ENCODE peak calls at places on chromosomes 5 and 9, in five cellular contexts. R, Q, E, Z and K are unnamed samples.

GRCh38 chr9:137482094-137482781 is 23.1 kb upstream of the NSMF start:
- DNase-seq in R (peak), Q (peak), E (peak), Z (peak), K (peak)

GRCh38 chr5:124007675-124008398 is 495.9 kb downstream of the CSNK1G3 start:
- DNase-seq in R (no peak), Q (no peak), E (no peak), Z (peak), K (no peak)

GRCh38 chr5:148563021-148563420 is 91.3 kb downstream of the HTR4 start:
- DNase-seq in R (no peak), Q (no peak), E (no peak), Z (no peak), K (no peak)

GRCh38 chr5:106957336-106957735 is 713.4 kb downstream of the EFNA5 start:
- DNase-seq in R (no peak), Q (no peak), E (no peak), Z (no peak), K (no peak)

GRCh38 chr9:30943446-30944232 is 1440.8 kb upstream of the ACO1 start:
- DNase-seq in R (no peak), Q (peak), E (no peak), Z (no peak), K (no peak)

GRCh38 chr5:101517795-101518194 is 614.7 kb upstream of the ST8SIA4 start:
- DNase-seq in R (no peak), Q (no peak), E (no peak), Z (no peak), K (no peak)

GRCh38 chr9:105295986-105296385 is 51.5 kb downstream of the SLC44A1 start:
- DNase-seq in R (no peak), Q (no peak), E (no peak), Z (no peak), K (no peak)

GRCh38 chr9:133763272-133764183 is 25.4 kb upstream of the SARDH start:
- DNase-seq in R (no peak), Q (peak), E (no peak), Z (peak), K (peak)

GRCh38 chr9:70318002-70318401 is 59.2 kb downstream of the SMC5 start:
- DNase-seq in R (no peak), Q (no peak), E (peak), Z (no peak), K (no peak)

GRCh38 chr5:8766448-8766847 is 779.4 kb downstream of the SEMA5A start:
- DNase-seq in R (no peak), Q (no peak), E (no peak), Z (no peak), K (no peak)

GRCh38 chr9:86126998-86127972 is 27.9 kb upstream of the GOLM1 start:
- DNase-seq in R (no peak), Q (no peak), E (peak), Z (peak), K (peak)

GRCh38 chr5:151238303-151238741 is 14.4 kb upstream of the CCDC69 start:
- DNase-seq in R (no peak), Q (peak), E (no peak), Z (no peak), K (no peak)

GRCh38 chr5:27124590-27124989 is 86.2 kb upstream of the CDH9 start:
- DNase-seq in R (no peak), Q (no peak), E (peak), Z (peak), K (peak)

GRCh38 chr5:119187776-119188529 is 117.1 kb downstream of the DMXL1 start:
- DNase-seq in R (no peak), Q (no peak), E (no peak), Z (no peak), K (no peak)

GRCh38 chr5:102911973-102912372 is 156.9 kb downstream of the PAM start:
- DNase-seq in R (no peak), Q (no peak), E (no peak), Z (peak), K (no peak)

GRCh38 chr9:22970434-22970975 is 523.9 kb downstream of the DMRTA1 start:
- DNase-seq in R (no peak), Q (no peak), E (no peak), Z (no peak), K (no peak)

GRCh38 chr5:149791881-149792280 is 61.8 kb downstream of the PPARGC1B start:
- DNase-seq in R (no peak), Q (no peak), E (no peak), Z (no peak), K (no peak)

GRCh38 chr5:72101828-72102227 is 5.4 kb upstream of the MAP1B start:
- DNase-seq in R (no peak), Q (no peak), E (no peak), Z (peak), K (no peak)

GRCh38 chr9:126399789-126400188 is 73.2 kb downstream of the MVB12B start:
- DNase-seq in R (no peak), Q (no peak), E (no peak), Z (no peak), K (no peak)

GRCh38 chr5:114360816-114361723 is 800 bp upstream of the KCNN2 start:
- DNase-seq in R (no peak), Q (peak), E (no peak), Z (peak), K (no peak)

DNA sequence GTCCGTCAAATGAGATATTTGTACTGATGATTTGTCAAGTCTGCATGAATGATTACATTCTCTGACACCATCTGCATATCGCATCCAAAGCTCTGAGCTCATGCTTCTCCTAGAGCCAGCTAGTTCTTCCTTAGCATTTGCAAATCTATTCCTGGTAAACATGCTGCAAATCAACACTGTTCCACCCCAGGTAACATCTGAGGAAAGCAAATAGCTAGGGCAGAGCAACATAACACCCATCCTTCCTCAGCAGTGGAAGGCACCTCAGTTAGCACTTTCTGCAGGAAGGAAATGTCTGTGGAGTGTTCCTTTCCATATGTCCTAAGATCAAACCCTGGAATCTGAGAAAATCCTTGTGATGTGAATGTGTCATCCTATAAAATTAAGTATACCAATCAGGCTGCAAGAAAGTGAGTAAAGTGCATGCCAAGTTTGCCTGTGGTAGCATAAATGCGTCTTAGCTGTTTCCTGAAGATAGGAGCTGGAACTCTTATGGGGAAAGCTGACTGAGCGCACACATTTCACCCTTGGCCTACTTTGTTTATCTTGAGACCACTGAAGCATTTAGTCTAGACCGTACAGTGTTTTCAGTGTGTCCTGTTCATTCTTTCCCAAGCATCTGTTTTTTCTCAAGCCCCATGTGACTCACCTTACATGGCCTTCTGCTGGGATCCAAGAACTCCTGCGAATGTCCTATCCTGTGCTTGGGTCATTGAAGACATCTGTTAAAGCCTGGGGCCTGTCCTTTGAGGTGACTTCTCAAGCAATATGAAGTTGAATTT is 50.9 kb upstream of the STARD4 start:
- DNase-seq in R (no peak), Q (no peak), E (no peak), Z (peak), K (no peak)
- TF ChIP-seq POLR2A in R (no peak), Q (no peak), E (no peak), Z (no peak), K (no peak)

GRCh38 chr9:129495422-129496186 is 125.3 kb downstream of the C9orf50 start:
- DNase-seq in R (no peak), Q (peak), E (peak), Z (peak), K (peak)
- TF ChIP-seq POLR2A in R (no peak), Q (peak), E (no peak), Z (no peak), K (no peak)

DNA sequence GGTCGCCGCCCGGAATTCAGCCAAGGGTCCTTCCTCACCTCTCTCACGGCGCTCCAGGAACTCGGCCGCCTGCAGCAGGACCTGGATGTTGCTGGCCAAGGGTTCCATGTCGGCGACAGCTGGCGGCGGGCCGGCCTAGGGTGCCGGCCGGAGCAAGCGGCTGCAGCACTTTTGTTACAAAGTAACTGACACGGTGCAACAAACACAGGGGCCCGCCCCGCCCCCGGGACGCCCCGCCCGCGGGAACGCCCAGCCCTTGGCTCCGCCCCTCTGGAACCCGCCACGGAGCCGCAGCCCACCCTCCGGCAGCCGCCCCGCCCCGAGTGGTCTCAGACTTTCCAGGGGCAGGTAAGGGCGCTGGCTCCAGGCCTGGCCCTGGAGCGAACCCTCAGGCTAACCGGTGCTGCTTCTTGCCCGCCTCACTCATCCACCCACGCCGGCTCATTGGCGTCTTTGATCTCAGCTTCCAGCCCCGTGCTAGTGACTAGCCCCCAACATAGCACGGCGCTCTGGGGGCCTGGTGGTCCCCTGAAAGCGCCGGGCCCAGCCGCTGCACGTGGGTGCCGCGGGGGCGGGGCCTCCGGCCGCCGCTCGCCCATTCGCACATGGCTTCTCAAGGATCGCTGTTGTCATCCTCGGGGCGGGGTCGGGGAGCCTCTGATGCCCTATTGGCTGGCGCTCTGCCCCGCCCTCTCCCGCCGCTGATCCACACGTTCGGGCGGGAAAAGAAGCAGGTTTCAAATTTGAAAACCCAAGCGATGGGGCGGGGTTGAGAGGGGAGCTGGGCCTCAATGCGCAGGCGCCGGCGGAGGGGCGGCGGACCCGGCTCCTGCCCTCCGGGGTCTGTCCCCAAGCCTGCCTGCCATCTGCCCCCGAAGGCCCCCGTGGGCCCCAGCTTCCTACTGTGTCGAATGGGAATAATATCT is at the start of gene MXD3:
- DNase-seq in R (peak), Q (peak), E (peak), Z (peak), K (peak)
- TF ChIP-seq POLR2A in R (peak), Q (no peak), E (peak), Z (no peak), K (peak)

GRCh38 chr9:34331191-34331590 is 1.8 kb downstream of the NUDT2 start:
- DNase-seq in R (no peak), Q (no peak), E (no peak), Z (no peak), K (no peak)

GRCh38 chr9:34328500-34328982 is 527 bp downstream of the KIF24 start:
- DNase-seq in R (peak), Q (no peak), E (no peak), Z (no peak), K (no peak)

GRCh38 chr9:34332370-34332964 is 3.1 kb downstream of the NUDT2 start:
- DNase-seq in R (peak), Q (no peak), E (peak), Z (peak), K (no peak)

GRCh38 chr9:34326690-34327089 is 2.4 kb downstream of the KIF24 start:
- DNase-seq in R (no peak), Q (no peak), E (no peak), Z (no peak), K (no peak)

DNA sequence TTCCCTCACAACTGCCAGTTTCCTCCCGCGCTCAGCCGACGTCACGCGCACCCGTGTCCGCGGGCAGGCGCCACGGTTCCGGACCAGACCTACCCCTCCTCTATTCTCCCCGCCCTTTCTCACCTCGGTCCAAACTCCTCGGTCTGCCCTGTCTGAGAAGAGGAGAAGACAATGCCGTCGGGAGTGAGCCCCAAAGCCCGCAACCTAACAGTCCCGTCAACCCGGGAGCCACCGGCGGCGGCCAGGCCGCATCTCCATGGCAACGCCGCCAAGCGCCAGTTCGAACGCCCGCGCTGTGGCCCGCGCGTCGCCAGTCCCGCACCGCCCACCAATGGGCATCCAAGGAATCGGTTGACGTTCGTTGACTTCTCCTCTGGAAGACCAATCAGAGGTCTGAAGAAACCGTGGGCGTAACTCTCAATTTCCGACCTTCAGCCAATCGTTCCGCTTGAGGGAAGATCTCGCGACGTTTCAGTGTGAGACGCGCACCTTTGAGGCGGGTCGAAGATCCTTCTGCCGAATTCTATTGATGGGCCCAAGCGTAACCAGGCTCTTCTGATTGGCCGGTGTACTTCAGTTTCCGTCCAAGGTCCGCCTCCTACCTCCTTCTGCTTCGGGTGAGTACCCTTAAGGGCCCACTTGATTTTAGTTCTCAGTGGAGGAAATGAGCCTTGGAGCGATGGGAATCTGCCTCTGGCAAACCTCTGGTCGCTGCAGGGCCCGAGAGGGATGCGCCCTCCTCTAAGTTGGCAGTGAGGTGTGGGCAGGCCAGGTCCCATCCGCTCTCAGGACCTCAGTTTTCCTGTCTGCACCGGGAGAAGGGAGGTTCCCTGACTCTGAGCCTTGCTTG is at the start of the genes KIF24 and NUDT2:
- DNase-seq in R (peak), Q (peak), E (peak), Z (peak), K (peak)
- TF ChIP-seq POLR2A in R (peak), Q (peak), E (peak), Z (peak), K (peak)

GRCh38 chr9:13983607-13984006 is 330.3 kb downstream of the NFIB start:
- DNase-seq in R (no peak), Q (no peak), E (no peak), Z (no peak), K (no peak)

GRCh38 chr9:13974891-13975290 is 339.1 kb downstream of the NFIB start:
- DNase-seq in R (no peak), Q (no peak), E (no peak), Z (no peak), K (no peak)

GRCh38 chr9:13975628-13976250 is 338.2 kb downstream of the NFIB start:
- DNase-seq in R (no peak), Q (no peak), E (no peak), Z (no peak), K (no peak)

DNA sequence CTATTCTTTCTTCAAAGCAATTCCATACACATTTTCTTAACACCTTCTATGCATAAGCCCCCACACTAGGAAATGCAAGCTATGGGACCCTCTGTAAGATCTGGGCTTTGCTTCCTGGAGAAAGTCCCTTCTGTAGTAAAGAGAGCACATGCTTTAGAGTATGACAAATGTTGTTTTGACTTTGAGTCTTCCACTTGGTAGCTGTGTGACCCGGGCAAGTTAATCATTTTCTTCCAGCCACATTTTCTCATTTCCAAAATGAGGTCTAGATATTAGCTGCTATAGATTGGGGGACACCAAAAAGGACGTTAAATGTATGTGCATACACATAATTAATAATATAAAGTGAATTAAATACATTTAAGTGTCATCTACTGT is 334.0 kb downstream of the NFIB start:
- DNase-seq in R (no peak), Q (no peak), E (no peak), Z (no peak), K (no peak)
- TF ChIP-seq POLR2A in R (no peak), Q (no peak), E (no peak), Z (no peak), K (no peak)